ENCODE peak calls at places on chromosomes 12 and 14, in seven cellular contexts. One of them, this sample, is unnamed.

GRCh38 chr14:22221508-22221907 is 367.5 kb downstream of the DAD1 start:
- DNase-seq in CD8-positive, alpha-beta memory T cell: no peak
- DNase-seq in heart right ventricle: no peak
- DNase-seq in HAP-1: no peak
- DNase-seq in left ventricle myocardium inferior: no peak
- DNase-seq in AG10803: peak; percentile 11
- DNase-seq in mucosa of descending colon: no peak
- DNase-seq in this sample: peak; percentile 22

GRCh38 chr14:90253826-90254225 is 2.5 kb upstream of the PSMC1 start:
- DNase-seq in CD8-positive, alpha-beta memory T cell: no peak
- DNase-seq in heart right ventricle: no peak
- DNase-seq in HAP-1: no peak
- DNase-seq in left ventricle myocardium inferior: no peak
- DNase-seq in AG10803: no peak
- DNase-seq in mucosa of descending colon: no peak
- DNase-seq in this sample: no peak

GRCh38 chr12:50132505-50133135 is 20.6 kb downstream of the COX14 start:
- DNase-seq in CD8-positive, alpha-beta memory T cell: no peak
- DNase-seq in heart right ventricle: no peak
- DNase-seq in HAP-1: no peak
- DNase-seq in left ventricle myocardium inferior: no peak
- DNase-seq in AG10803: peak; percentile 69
- DNase-seq in mucosa of descending colon: no peak
- DNase-seq in this sample: peak; percentile 78

GRCh38 chr12:118119449-118119879 is 15.7 kb upstream of the VSIG10 start:
- DNase-seq in CD8-positive, alpha-beta memory T cell: no peak
- DNase-seq in heart right ventricle: no peak
- DNase-seq in HAP-1: no peak
- DNase-seq in left ventricle myocardium inferior: no peak
- DNase-seq in AG10803: no peak
- DNase-seq in mucosa of descending colon: no peak
- DNase-seq in this sample: no peak

GRCh38 chr14:90808759-90809529 is 7.3 kb downstream of the TTC7B start:
- DNase-seq in CD8-positive, alpha-beta memory T cell: no peak
- DNase-seq in heart right ventricle: no peak
- DNase-seq in HAP-1: no peak
- DNase-seq in left ventricle myocardium inferior: no peak
- DNase-seq in AG10803: peak; percentile 13
- DNase-seq in mucosa of descending colon: no peak
- DNase-seq in this sample: no peak

GRCh38 chr14:77024171-77024627 is 4.3 kb downstream of the IRF2BPL start:
- DNase-seq in CD8-positive, alpha-beta memory T cell: peak; percentile 21
- DNase-seq in heart right ventricle: no peak
- DNase-seq in HAP-1: peak; percentile 65
- DNase-seq in left ventricle myocardium inferior: peak; percentile 42
- DNase-seq in AG10803: no peak
- DNase-seq in mucosa of descending colon: peak; percentile 78
- DNase-seq in this sample: peak; percentile 41

GRCh38 chr12:93870020-93870795 is 193.0 kb downstream of the CRADD start:
- DNase-seq in CD8-positive, alpha-beta memory T cell: no peak
- DNase-seq in heart right ventricle: no peak
- DNase-seq in HAP-1: no peak
- DNase-seq in left ventricle myocardium inferior: no peak
- DNase-seq in AG10803: no peak
- DNase-seq in mucosa of descending colon: no peak
- DNase-seq in this sample: peak; percentile 67

GRCh38 chr12:14167005-14167628 is 185.7 kb upstream of the GRIN2B start:
- DNase-seq in CD8-positive, alpha-beta memory T cell: peak; percentile 14
- DNase-seq in heart right ventricle: peak; percentile 32
- DNase-seq in HAP-1: peak; percentile 56
- DNase-seq in left ventricle myocardium inferior: no peak
- DNase-seq in AG10803: peak; percentile 43
- DNase-seq in mucosa of descending colon: no peak
- DNase-seq in this sample: peak; percentile 63

GRCh38 chr12:74890237-74890599 is 319.4 kb downstream of the KCNC2 start:
- DNase-seq in CD8-positive, alpha-beta memory T cell: no peak
- DNase-seq in heart right ventricle: no peak
- DNase-seq in HAP-1: no peak
- DNase-seq in left ventricle myocardium inferior: no peak
- DNase-seq in AG10803: peak; percentile 72
- DNase-seq in mucosa of descending colon: no peak
- DNase-seq in this sample: peak; percentile 87

GRCh38 chr14:50941151-50941550 is 3.1 kb downstream of the PYGL start:
- DNase-seq in CD8-positive, alpha-beta memory T cell: no peak
- DNase-seq in heart right ventricle: no peak
- DNase-seq in HAP-1: no peak
- DNase-seq in left ventricle myocardium inferior: no peak
- DNase-seq in AG10803: peak; percentile 45
- DNase-seq in mucosa of descending colon: no peak
- DNase-seq in this sample: no peak

GRCh38 chr12:26056335-26056734 is 68.5 kb downstream of the BHLHE41 start:
- DNase-seq in CD8-positive, alpha-beta memory T cell: no peak
- DNase-seq in heart right ventricle: no peak
- DNase-seq in HAP-1: no peak
- DNase-seq in left ventricle myocardium inferior: no peak
- DNase-seq in AG10803: no peak
- DNase-seq in mucosa of descending colon: no peak
- DNase-seq in this sample: peak; percentile 58

GRCh38 chr14:69319911-69320310 is 60.0 kb downstream of the GALNT16 start:
- DNase-seq in CD8-positive, alpha-beta memory T cell: no peak
- DNase-seq in heart right ventricle: no peak
- DNase-seq in HAP-1: no peak
- DNase-seq in left ventricle myocardium inferior: no peak
- DNase-seq in AG10803: no peak
- DNase-seq in mucosa of descending colon: no peak
- DNase-seq in this sample: no peak

GRCh38 chr14:21039585-21040369 is 2.4 kb upstream of the RNASE7 start:
- DNase-seq in CD8-positive, alpha-beta memory T cell: no peak
- DNase-seq in heart right ventricle: peak; percentile 64
- DNase-seq in HAP-1: peak; percentile 50
- DNase-seq in left ventricle myocardium inferior: no peak
- DNase-seq in AG10803: peak; percentile 74
- DNase-seq in mucosa of descending colon: no peak
- DNase-seq in this sample: peak; percentile 84

DNA sequence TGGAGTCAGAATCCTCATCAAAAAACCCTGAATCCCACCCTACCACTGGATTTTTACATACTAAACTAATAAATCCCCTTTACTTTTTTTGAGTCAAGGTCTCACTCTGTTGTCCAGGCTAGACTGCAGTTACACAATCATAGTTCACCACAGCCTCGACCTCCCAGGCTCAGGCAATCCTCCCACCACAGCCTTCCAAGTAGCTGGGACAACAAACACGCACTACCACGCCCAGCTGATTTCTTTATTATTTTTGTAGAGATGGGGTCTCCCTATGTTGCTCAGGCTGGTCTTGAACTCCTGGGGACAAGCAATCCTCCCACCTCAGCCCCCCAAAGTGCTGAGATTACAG is 24.3 kb downstream of the SPTSSA start:
- DNase-seq in CD8-positive, alpha-beta memory T cell: no peak
- DNase-seq in heart right ventricle: no peak
- DNase-seq in HAP-1: no peak
- DNase-seq in left ventricle myocardium inferior: no peak
- DNase-seq in AG10803: no peak
- DNase-seq in mucosa of descending colon: no peak
- DNase-seq in this sample: no peak
- H3K4me3 ChIP-seq in CD8-positive, alpha-beta memory T cell: no peak overlapping the region
- H3K4me3 ChIP-seq in heart right ventricle: no peak overlapping the region
- H3K4me3 ChIP-seq in HAP-1: no peak overlapping the region
- H3K4me3 ChIP-seq in left ventricle myocardium inferior: no peak overlapping the region
- H3K4me3 ChIP-seq in AG10803: no peak overlapping the region
- H3K4me3 ChIP-seq in mucosa of descending colon: no peak overlapping the region
- H3K4me3 ChIP-seq in this sample: no peak overlapping the region

DNA sequence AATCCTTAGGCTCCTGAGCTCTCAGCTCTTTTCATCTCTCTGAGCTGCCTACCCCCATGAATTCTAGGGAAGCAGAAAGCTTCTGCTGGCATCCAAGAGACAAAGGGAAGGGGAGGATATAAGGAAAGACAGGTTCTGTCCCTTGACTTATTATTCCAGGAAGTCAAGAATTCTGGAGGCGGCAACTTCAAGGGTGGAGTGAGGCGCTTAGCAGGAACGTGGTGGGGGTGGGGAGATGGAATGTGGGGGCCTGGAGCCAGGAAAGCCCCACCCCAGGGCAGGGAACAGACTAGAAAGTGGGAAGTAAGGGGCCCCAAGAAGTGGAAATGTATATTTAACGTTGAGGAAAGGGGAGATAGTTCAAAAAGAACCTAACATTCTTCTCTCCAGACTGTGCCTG is 1.4 kb downstream of the CALCOCO1 start:
- DNase-seq in CD8-positive, alpha-beta memory T cell: no peak
- DNase-seq in heart right ventricle: no peak
- DNase-seq in HAP-1: no peak
- DNase-seq in left ventricle myocardium inferior: no peak
- DNase-seq in AG10803: peak; percentile 47
- DNase-seq in mucosa of descending colon: no peak
- DNase-seq in this sample: peak; percentile 48
- H3K4me3 ChIP-seq in CD8-positive, alpha-beta memory T cell: peak overlapping the region; percentile 97
- H3K4me3 ChIP-seq in heart right ventricle: peak overlapping the region; percentile 96
- H3K4me3 ChIP-seq in HAP-1: no peak overlapping the region
- H3K4me3 ChIP-seq in left ventricle myocardium inferior: peak overlapping the region; percentile 84
- H3K4me3 ChIP-seq in AG10803: peak overlapping the region; percentile 97
- H3K4me3 ChIP-seq in mucosa of descending colon: no peak overlapping the region
- H3K4me3 ChIP-seq in this sample: peak overlapping the region; percentile 97

GRCh38 chr14:100567877-100568163 is 19.4 kb downstream of the BEGAIN start:
- DNase-seq in CD8-positive, alpha-beta memory T cell: no peak
- DNase-seq in heart right ventricle: no peak
- DNase-seq in HAP-1: no peak
- DNase-seq in left ventricle myocardium inferior: no peak
- DNase-seq in AG10803: no peak
- DNase-seq in mucosa of descending colon: no peak
- DNase-seq in this sample: no peak
- H3K4me3 ChIP-seq in CD8-positive, alpha-beta memory T cell: no peak overlapping the region
- H3K4me3 ChIP-seq in heart right ventricle: peak overlapping the region; percentile 52
- H3K4me3 ChIP-seq in HAP-1: no peak overlapping the region
- H3K4me3 ChIP-seq in left ventricle myocardium inferior: peak overlapping the region; percentile 68
- H3K4me3 ChIP-seq in AG10803: no peak overlapping the region
- H3K4me3 ChIP-seq in mucosa of descending colon: no peak overlapping the region
- H3K4me3 ChIP-seq in this sample: no peak overlapping the region

GRCh38 chr12:30823764-30824163 is 69.0 kb upstream of the CAPRIN2 start:
- DNase-seq in CD8-positive, alpha-beta memory T cell: no peak
- DNase-seq in heart right ventricle: no peak
- DNase-seq in HAP-1: no peak
- DNase-seq in left ventricle myocardium inferior: no peak
- DNase-seq in AG10803: no peak
- DNase-seq in mucosa of descending colon: no peak
- DNase-seq in this sample: no peak
- H3K4me3 ChIP-seq in CD8-positive, alpha-beta memory T cell: no peak overlapping the region
- H3K4me3 ChIP-seq in heart right ventricle: no peak overlapping the region
- H3K4me3 ChIP-seq in HAP-1: no peak overlapping the region
- H3K4me3 ChIP-seq in left ventricle myocardium inferior: no peak overlapping the region
- H3K4me3 ChIP-seq in AG10803: no peak overlapping the region
- H3K4me3 ChIP-seq in mucosa of descending colon: no peak overlapping the region
- H3K4me3 ChIP-seq in this sample: no peak overlapping the region

DNA sequence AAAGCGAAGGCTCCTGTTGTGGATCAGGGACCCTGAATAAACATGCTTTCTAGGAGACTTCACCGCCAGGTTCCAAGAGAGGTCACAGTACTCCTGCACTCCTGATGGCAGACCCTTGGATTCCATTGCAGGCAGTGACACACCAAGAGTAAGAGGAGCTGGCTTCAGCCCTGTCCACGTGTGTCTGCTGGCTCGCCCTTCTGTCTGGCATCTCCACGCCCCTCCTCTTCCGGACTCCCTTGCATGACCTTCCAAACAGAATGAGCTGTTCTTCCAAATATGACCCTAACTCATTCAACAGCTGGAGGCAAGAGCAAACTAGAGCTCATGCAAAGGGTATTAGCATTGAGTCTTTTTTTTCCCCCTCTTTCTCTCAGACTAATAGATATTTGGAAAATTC is 233.0 kb upstream of the PLEKHG7 start:
- DNase-seq in CD8-positive, alpha-beta memory T cell: no peak
- DNase-seq in heart right ventricle: peak; percentile 85
- DNase-seq in HAP-1: no peak
- DNase-seq in left ventricle myocardium inferior: peak; percentile 68
- DNase-seq in AG10803: peak; percentile 21
- DNase-seq in mucosa of descending colon: no peak
- DNase-seq in this sample: peak; percentile 50
- H3K4me3 ChIP-seq in CD8-positive, alpha-beta memory T cell: no peak overlapping the region
- H3K4me3 ChIP-seq in heart right ventricle: no peak overlapping the region
- H3K4me3 ChIP-seq in HAP-1: no peak overlapping the region
- H3K4me3 ChIP-seq in left ventricle myocardium inferior: no peak overlapping the region
- H3K4me3 ChIP-seq in AG10803: no peak overlapping the region
- H3K4me3 ChIP-seq in mucosa of descending colon: no peak overlapping the region
- H3K4me3 ChIP-seq in this sample: no peak overlapping the region

DNA sequence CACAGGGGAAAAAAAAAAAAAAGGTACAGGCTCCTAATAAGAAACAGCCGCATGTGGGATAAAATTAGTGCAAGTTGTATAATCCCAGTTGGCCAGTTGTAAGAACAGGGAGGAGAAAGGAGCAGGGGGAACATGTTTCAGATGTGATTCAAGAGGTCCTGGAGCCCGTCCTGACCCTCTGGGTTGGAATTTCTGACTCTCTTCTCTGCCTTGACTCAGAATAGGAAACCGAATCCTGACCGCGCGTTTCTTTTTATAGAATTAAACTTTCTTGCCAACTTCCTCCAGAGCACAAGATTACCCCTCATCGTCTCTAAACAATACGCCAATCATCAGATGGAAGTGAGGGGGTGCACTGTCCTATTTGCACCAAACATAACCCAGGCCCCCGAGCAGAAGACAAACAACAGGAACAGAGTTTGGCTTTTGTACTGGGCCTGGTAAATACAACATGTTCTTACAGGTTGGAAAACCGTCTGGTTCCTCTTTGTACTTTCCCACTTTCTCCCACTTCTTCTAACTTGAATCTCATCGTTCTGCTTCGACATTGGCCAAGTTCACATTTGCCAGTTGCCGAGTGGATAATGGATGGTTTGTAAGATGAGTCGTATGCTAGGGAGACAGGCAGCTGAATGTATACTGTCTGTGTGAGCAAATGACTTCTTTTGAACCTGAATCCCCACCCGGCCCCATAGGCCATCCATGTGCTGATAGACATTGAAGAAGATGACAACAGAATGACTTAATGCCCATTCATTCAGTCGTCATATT is 42.5 kb upstream of the MED13L start:
- DNase-seq in CD8-positive, alpha-beta memory T cell: no peak
- DNase-seq in heart right ventricle: peak; percentile 72
- DNase-seq in HAP-1: no peak
- DNase-seq in left ventricle myocardium inferior: peak; percentile 50
- DNase-seq in AG10803: peak; percentile 97
- DNase-seq in mucosa of descending colon: no peak
- DNase-seq in this sample: peak; percentile 99
- H3K4me3 ChIP-seq in CD8-positive, alpha-beta memory T cell: no peak overlapping the region
- H3K4me3 ChIP-seq in heart right ventricle: peak overlapping the region; percentile 1
- H3K4me3 ChIP-seq in HAP-1: no peak overlapping the region
- H3K4me3 ChIP-seq in left ventricle myocardium inferior: peak overlapping the region; percentile 34
- H3K4me3 ChIP-seq in AG10803: peak overlapping the region; percentile 37
- H3K4me3 ChIP-seq in mucosa of descending colon: no peak overlapping the region
- H3K4me3 ChIP-seq in this sample: peak overlapping the region; percentile 18

GRCh38 chr12:48197549-48197966 is 5.5 kb downstream of the OR10AD1 start:
- DNase-seq in CD8-positive, alpha-beta memory T cell: no peak
- DNase-seq in heart right ventricle: no peak
- DNase-seq in HAP-1: no peak
- DNase-seq in left ventricle myocardium inferior: no peak
- DNase-seq in AG10803: no peak
- DNase-seq in mucosa of descending colon: no peak
- DNase-seq in this sample: peak; percentile 33
- H3K4me3 ChIP-seq in CD8-positive, alpha-beta memory T cell: peak overlapping the region; percentile 94
- H3K4me3 ChIP-seq in heart right ventricle: peak overlapping the region; percentile 83
- H3K4me3 ChIP-seq in HAP-1: peak overlapping the region; percentile 25
- H3K4me3 ChIP-seq in left ventricle myocardium inferior: peak overlapping the region; percentile 84
- H3K4me3 ChIP-seq in AG10803: peak overlapping the region; percentile 96
- H3K4me3 ChIP-seq in mucosa of descending colon: peak overlapping the region; percentile 42
- H3K4me3 ChIP-seq in this sample: peak overlapping the region; percentile 85

GRCh38 chr14:92577321-92577742 is 63.8 kb downstream of the RIN3 start:
- DNase-seq in CD8-positive, alpha-beta memory T cell: no peak
- DNase-seq in heart right ventricle: no peak
- DNase-seq in HAP-1: no peak
- DNase-seq in left ventricle myocardium inferior: no peak
- DNase-seq in AG10803: no peak
- DNase-seq in mucosa of descending colon: no peak
- DNase-seq in this sample: no peak
- H3K4me3 ChIP-seq in CD8-positive, alpha-beta memory T cell: peak overlapping the region; percentile 57
- H3K4me3 ChIP-seq in heart right ventricle: no peak overlapping the region
- H3K4me3 ChIP-seq in HAP-1: no peak overlapping the region
- H3K4me3 ChIP-seq in left ventricle myocardium inferior: no peak overlapping the region
- H3K4me3 ChIP-seq in AG10803: no peak overlapping the region
- H3K4me3 ChIP-seq in mucosa of descending colon: no peak overlapping the region
- H3K4me3 ChIP-seq in this sample: no peak overlapping the region

This sample was measured in fibroblast of the aortic adventitia.